ENCODE peak calls at places on chromosomes 6 and 20, in six cellular contexts. One of them, this sample, is unnamed.

GRCh38 chr20:19757973-19758887 is at the start of gene RIN2:
- DNase-seq in GM13976: peak; percentile 62
- DNase-seq in H54: peak; percentile 91
- DNase-seq in NCI-H2081 treated with DMSO at 0.1 percent for 48 hours: no peak
- DNase-seq in NCI-H226: peak; percentile 53
- DNase-seq in naive thymus-derived CD8-positive, alpha-beta T cell: no peak
- DNase-seq in this sample: peak; percentile 96

GRCh38 chr20:48759631-48760245 is 68.1 kb downstream of the PREX1 start:
- DNase-seq in GM13976: no peak
- DNase-seq in NCI-H2081 treated with DMSO at 0.1 percent for 48 hours: peak; percentile 2
- DNase-seq in NCI-H226: no peak
- DNase-seq in naive thymus-derived CD8-positive, alpha-beta T cell: no peak
- DNase-seq in H54: no peak
- DNase-seq in this sample: no peak

GRCh38 chr6:118663993-118664985 is 12.9 kb upstream of the CEP85L start:
- DNase-seq in H54: no peak
- DNase-seq in NCI-H226: no peak
- DNase-seq in GM13976: no peak
- DNase-seq in naive thymus-derived CD8-positive, alpha-beta T cell: no peak
- DNase-seq in NCI-H2081 treated with DMSO at 0.1 percent for 48 hours: no peak
- DNase-seq in this sample: no peak

GRCh38 chr6:24307881-24308280 is 50.0 kb downstream of the DCDC2 start:
- DNase-seq in GM13976: no peak
- DNase-seq in NCI-H226: no peak
- DNase-seq in naive thymus-derived CD8-positive, alpha-beta T cell: no peak
- DNase-seq in NCI-H2081 treated with DMSO at 0.1 percent for 48 hours: no peak
- DNase-seq in H54: no peak
- DNase-seq in this sample: no peak

GRCh38 chr6:145964948-145965366 is 799 bp upstream of the SHPRH start:
- DNase-seq in NCI-H2081 treated with DMSO at 0.1 percent for 48 hours: no peak
- DNase-seq in NCI-H226: no peak
- DNase-seq in GM13976: no peak
- DNase-seq in H54: no peak
- DNase-seq in naive thymus-derived CD8-positive, alpha-beta T cell: no peak
- DNase-seq in this sample: no peak

GRCh38 chr20:58630063-58630462 is 21.0 kb upstream of the STX16 start:
- DNase-seq in NCI-H2081 treated with DMSO at 0.1 percent for 48 hours: no peak
- DNase-seq in GM13976: no peak
- DNase-seq in NCI-H226: peak; percentile 59
- DNase-seq in naive thymus-derived CD8-positive, alpha-beta T cell: no peak
- DNase-seq in H54: peak; percentile 47
- DNase-seq in this sample: no peak

GRCh38 chr6:128889870-128890269 is 6.9 kb downstream of the LAMA2 start:
- DNase-seq in naive thymus-derived CD8-positive, alpha-beta T cell: no peak
- DNase-seq in H54: no peak
- DNase-seq in NCI-H226: no peak
- DNase-seq in NCI-H2081 treated with DMSO at 0.1 percent for 48 hours: no peak
- DNase-seq in GM13976: no peak
- DNase-seq in this sample: no peak

GRCh38 chr6:158488065-158488464 is 71.8 kb upstream of the TMEM181 start:
- DNase-seq in GM13976: no peak
- DNase-seq in NCI-H2081 treated with DMSO at 0.1 percent for 48 hours: no peak
- DNase-seq in H54: peak; percentile 66
- DNase-seq in naive thymus-derived CD8-positive, alpha-beta T cell: no peak
- DNase-seq in NCI-H226: peak; percentile 90
- DNase-seq in this sample: no peak

GRCh38 chr6:149716584-149716983 is 1.3 kb downstream of the LATS1 start:
- DNase-seq in GM13976: peak; percentile 35
- DNase-seq in naive thymus-derived CD8-positive, alpha-beta T cell: no peak
- DNase-seq in NCI-H2081 treated with DMSO at 0.1 percent for 48 hours: no peak
- DNase-seq in NCI-H226: no peak
- DNase-seq in H54: no peak
- DNase-seq in this sample: no peak